ENCODE peak calls at places on chromosomes 13 and 19, in ten cellular contexts. U, E, O, X, R, Q, P, V, Z and I are unnamed samples.

GRCh38 chr19:29121684-29122083 is 91.3 kb downstream of the UQCRFS1 start:
- DNase-seq in U (no peak), E (peak; percentile 55), O (no peak), X (no peak), R (no peak), Q (peak; percentile 27), P (peak; percentile 61), V (no peak), Z (no peak), I (peak; percentile 50)

GRCh38 chr13:107043016-107043957 is 475.4 kb upstream of the ARGLU1 start:
- DNase-seq in U (peak; percentile 43), E (no peak), O (peak; percentile 47), X (no peak), R (no peak), Q (peak; percentile 80), P (no peak), V (no peak), Z (no peak), I (no peak)

GRCh38 chr19:7748756-7749155 is 1.4 kb upstream of the CD209 start:
- DNase-seq in U (no peak), E (no peak), O (no peak), X (peak; percentile 21), R (no peak), Q (no peak), P (peak; percentile 69), V (peak; percentile 6), Z (no peak), I (no peak)

GRCh38 chr19:49129238-49129583 is 9.9 kb downstream of the PPFIA3 start:
- DNase-seq in U (no peak), E (no peak), O (no peak), X (no peak), R (no peak), Q (no peak), P (no peak), V (peak; percentile 36), Z (no peak), I (peak; percentile 37)

GRCh38 chr19:3234800-3235199 is 10.3 kb downstream of the CELF5 start:
- DNase-seq in U (no peak), E (peak; percentile 36), O (no peak), X (no peak), R (no peak), Q (no peak), P (no peak), V (no peak), Z (no peak), I (peak; percentile 36)

GRCh38 chr13:88623150-88623549 is 952.0 kb downstream of the SLITRK5 start:
- DNase-seq in U (no peak), E (no peak), O (no peak), X (no peak), R (no peak), Q (no peak), P (no peak), V (no peak), Z (no peak), I (no peak)

GRCh38 chr13:33401238-33401637 is 115.7 kb upstream of the STARD13 start:
- DNase-seq in U (no peak), E (no peak), O (no peak), X (no peak), R (no peak), Q (no peak), P (no peak), V (no peak), Z (no peak), I (no peak)

GRCh38 chr13:30329009-30329585 is 21.7 kb upstream of the KATNAL1 start:
- DNase-seq in U (no peak), E (no peak), O (no peak), X (peak; percentile 19), R (no peak), Q (no peak), P (no peak), V (no peak), Z (peak; percentile 42), I (no peak)

GRCh38 chr19:53254451-53255341 is at the start of gene ZNF677:
- DNase-seq in U (peak; percentile 16), E (peak; percentile 83), O (peak; percentile 90), X (peak; percentile 92), R (peak; percentile 90), Q (peak; percentile 89), P (peak; percentile 94), V (peak; percentile 87), Z (peak; percentile 90), I (peak; percentile 79)

GRCh38 chr19:45900661-45901431 is 1.6 kb downstream of the MYPOP start:
- DNase-seq in U (no peak), E (no peak), O (no peak), X (no peak), R (no peak), Q (no peak), P (no peak), V (no peak), Z (no peak), I (no peak)

DNA sequence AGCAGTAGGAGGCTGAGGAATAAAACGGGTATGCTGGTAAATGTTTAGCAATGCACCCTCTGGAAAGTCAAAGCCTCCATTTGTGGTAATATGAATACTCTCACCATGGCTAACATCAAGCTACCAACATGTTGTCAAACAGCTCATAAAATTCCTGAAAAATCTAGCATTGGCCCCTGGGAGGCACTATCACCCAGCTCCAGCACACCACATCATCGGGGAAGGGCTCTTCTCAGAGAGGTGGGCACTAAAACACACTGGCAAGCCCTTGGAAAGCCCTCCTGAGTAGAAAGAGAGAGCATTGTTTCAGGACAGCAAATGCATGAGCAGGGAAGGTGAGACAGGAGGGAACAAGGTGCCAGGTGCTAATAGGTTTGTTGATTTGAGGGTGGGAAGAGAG is 53.9 kb upstream of the FLT1 start:
- DNase-seq in U (no peak), E (no peak), O (no peak), X (peak; percentile 26), R (no peak), Q (no peak), P (no peak), V (no peak), Z (no peak), I (no peak)
- TF ChIP-seq CTCF in U (no peak), E (no peak), O (no peak), X (peak; percentile 39), R (no peak), Q (no peak), P (no peak), V (peak; percentile 27), Z (no peak), I (no peak)

DNA sequence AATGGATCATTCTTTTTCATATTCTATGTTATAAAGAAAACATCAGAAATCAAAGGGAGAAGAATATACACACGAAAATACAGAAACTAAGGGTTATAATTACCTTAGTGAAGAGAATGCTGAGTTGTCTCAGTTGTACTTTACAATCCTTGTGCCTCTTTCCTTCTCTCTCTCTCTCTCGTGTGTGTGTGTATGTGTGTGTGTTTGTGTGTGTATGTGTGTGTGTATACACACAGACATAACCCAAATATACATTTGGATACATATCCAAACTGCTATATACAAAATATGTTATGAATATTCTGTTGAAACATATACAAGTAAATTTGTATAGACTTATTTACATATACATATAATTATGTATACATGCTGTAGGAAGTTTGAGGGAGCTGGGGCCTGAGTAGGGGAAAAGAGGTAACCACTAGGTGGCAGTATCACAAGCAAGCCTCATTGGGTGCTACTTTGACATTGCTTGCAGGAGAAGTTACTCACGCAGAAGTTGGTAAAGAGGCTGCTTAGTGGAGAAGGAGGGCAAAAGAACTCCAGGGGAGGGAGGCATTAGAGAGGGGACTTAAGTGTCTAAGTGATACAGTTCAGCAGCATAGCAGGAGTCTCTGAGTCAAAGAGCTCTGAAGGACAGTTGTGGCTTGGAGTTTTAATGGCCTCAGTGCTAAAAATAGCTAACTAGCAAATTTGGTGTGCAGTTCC is 465.1 kb upstream of the PCDH20 start:
- DNase-seq in U (no peak), E (peak; percentile 24), O (no peak), X (peak; percentile 14), R (no peak), Q (no peak), P (no peak), V (no peak), Z (peak; percentile 34), I (peak; percentile 25)
- TF ChIP-seq CTCF in U (peak; percentile 54), E (peak; percentile 62), O (no peak), X (peak; percentile 51), R (no peak), Q (peak; percentile 43), P (no peak), V (no peak), Z (peak; percentile 64), I (peak; percentile 49)

DNA sequence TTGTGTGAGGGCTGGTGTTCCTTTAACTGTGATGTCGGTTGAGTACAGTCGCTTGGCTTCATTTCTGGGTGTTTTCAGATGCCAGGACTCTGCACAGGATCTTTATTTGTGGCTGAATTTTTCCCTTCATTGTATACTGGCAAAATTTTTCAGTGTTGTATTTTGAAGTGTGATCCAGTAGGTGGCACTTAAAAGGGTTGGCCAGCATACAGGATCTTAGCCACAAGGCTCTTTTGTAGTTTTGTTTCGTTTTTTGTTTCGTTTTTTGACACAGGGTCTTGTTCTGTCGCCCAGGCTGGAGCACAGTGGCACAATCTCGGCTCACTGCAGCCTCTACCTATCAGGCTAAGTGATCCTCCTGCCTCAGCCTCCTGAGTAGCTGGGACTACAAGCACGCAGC is 8.7 kb downstream of the FCAR start:
- DNase-seq in U (no peak), E (no peak), O (no peak), X (peak; percentile 2), R (no peak), Q (no peak), P (no peak), V (no peak), Z (no peak), I (no peak)
- TF ChIP-seq CTCF in U (no peak), E (no peak), O (no peak), X (no peak), R (no peak), Q (no peak), P (no peak), V (no peak), Z (no peak), I (no peak)

GRCh38 chr13:101262306-101262705 is 154.0 kb downstream of the NALCN start:
- DNase-seq in U (no peak), E (no peak), O (no peak), X (no peak), R (no peak), Q (no peak), P (no peak), V (no peak), Z (no peak), I (no peak)

GRCh38 chr13:101258509-101258908 is 157.8 kb downstream of the NALCN start:
- DNase-seq in U (no peak), E (no peak), O (no peak), X (no peak), R (no peak), Q (no peak), P (no peak), V (no peak), Z (no peak), I (no peak)

DNA sequence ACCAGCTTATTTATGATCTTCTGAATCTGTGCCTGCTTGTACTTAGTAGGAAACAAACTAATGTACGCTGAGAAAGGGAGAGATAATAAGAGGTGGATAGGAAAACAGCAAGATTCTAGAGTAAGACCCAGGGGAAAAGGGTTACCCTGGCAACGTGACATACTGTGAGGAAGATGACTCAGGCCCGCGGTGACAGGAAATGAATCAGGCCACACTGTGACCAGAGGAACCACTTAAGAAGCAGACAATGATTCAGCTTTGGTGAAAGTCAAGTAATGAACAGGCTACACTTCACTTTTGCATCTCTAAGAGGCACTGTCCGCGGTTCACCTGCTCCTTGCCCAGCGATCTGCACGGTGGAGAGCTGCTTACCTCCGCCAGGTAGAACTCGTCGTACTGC is 158.2 kb downstream of the NALCN start:
- DNase-seq in U (peak; percentile 64), E (no peak), O (no peak), X (peak; percentile 86), R (no peak), Q (peak; percentile 82), P (no peak), V (peak; percentile 76), Z (peak; percentile 70), I (peak; percentile 38)
- TF ChIP-seq CTCF in U (no peak), E (no peak), O (no peak), X (peak; percentile 5), R (no peak), Q (no peak), P (no peak), V (no peak), Z (no peak), I (no peak)